ENCODE peak calls at places on chromosomes 12 and 14, in nine cellular contexts. K, H, I, D, V, U, Z, L and O are unnamed samples.

GRCh38 chr14:29175706-29176105 is 409.1 kb downstream of the FOXG1 start:
- DNase-seq in K (no peak), H (no peak), I (no peak), D (no peak), V (no peak), U (no peak), Z (no peak), L (no peak), O (no peak)

GRCh38 chr12:112347521-112347920 is 34.7 kb downstream of the HECTD4 start:
- DNase-seq in K (no peak), H (peak), I (no peak), D (peak), V (no peak), U (no peak), Z (no peak), L (no peak), O (no peak)

GRCh38 chr12:69055706-69056105 is 122.7 kb upstream of the CPM start:
- DNase-seq in K (peak), H (no peak), I (no peak), D (no peak), V (no peak), U (no peak), Z (no peak), L (no peak), O (no peak)

GRCh38 chr12:11862794-11863193 is 207.9 kb upstream of the BCL2L14 start:
- DNase-seq in K (no peak), H (peak), I (no peak), D (peak), V (no peak), U (no peak), Z (no peak), L (no peak), O (no peak)

GRCh38 chr12:29316772-29317171 is 64.2 kb downstream of the ERGIC2 start:
- DNase-seq in K (no peak), H (peak), I (no peak), D (peak), V (no peak), U (peak), Z (no peak), L (no peak), O (no peak)

GRCh38 chr12:128286970-128287369 is 20.0 kb downstream of the TMEM132C start:
- DNase-seq in K (no peak), H (no peak), I (no peak), D (peak), V (no peak), U (no peak), Z (no peak), L (no peak), O (no peak)

GRCh38 chr12:111788178-111788654 is 21.5 kb downstream of the ALDH2 start:
- DNase-seq in K (no peak), H (no peak), I (no peak), D (peak), V (no peak), U (peak), Z (no peak), L (no peak), O (no peak)

GRCh38 chr14:102770147-102770909 is 6.9 kb upstream of the TRAF3 start:
- DNase-seq in K (no peak), H (no peak), I (no peak), D (no peak), V (no peak), U (no peak), Z (no peak), L (no peak), O (no peak)

GRCh38 chr12:48890657-48891418 is 25.2 kb upstream of the RND1 start:
- DNase-seq in K (peak), H (peak), I (no peak), D (peak), V (peak), U (peak), Z (no peak), L (peak), O (peak)

GRCh38 chr12:39618701-39619100 is 902 bp downstream of the ABCD2 start:
- DNase-seq in K (no peak), H (no peak), I (no peak), D (no peak), V (no peak), U (no peak), Z (no peak), L (no peak), O (no peak)

GRCh38 chr14:73935666-73936065 is 14.2 kb downstream of the FAM161B start:
- DNase-seq in K (no peak), H (no peak), I (peak), D (peak), V (no peak), U (no peak), Z (no peak), L (no peak), O (no peak)

GRCh38 chr14:81269100-81269978 is 48.6 kb upstream of the GTF2A1 start:
- DNase-seq in K (peak), H (peak), I (peak), D (peak), V (peak), U (no peak), Z (no peak), L (no peak), O (no peak)

GRCh38 chr12:1840561-1840960 is 20.2 kb downstream of the LRTM2 start:
- DNase-seq in K (no peak), H (no peak), I (no peak), D (no peak), V (no peak), U (no peak), Z (no peak), L (no peak), O (no peak)

GRCh38 chr12:41018010-41018409 is 170.1 kb upstream of the PDZRN4 start:
- DNase-seq in K (no peak), H (no peak), I (no peak), D (no peak), V (no peak), U (no peak), Z (no peak), L (no peak), O (no peak)

GRCh38 chr12:26939192-26939832 is 1.0 kb downstream of the FGFR1OP2 start:
- DNase-seq in K (no peak), H (peak), I (no peak), D (no peak), V (no peak), U (no peak), Z (no peak), L (no peak), O (no peak)

GRCh38 chr12:16588812-16589211 is 17.1 kb downstream of the LMO3 start:
- DNase-seq in K (no peak), H (peak), I (no peak), D (no peak), V (no peak), U (no peak), Z (no peak), L (no peak), O (no peak)

GRCh38 chr12:4164591-4165558 is 108.7 kb upstream of the CCND2 start:
- DNase-seq in K (no peak), H (peak), I (no peak), D (peak), V (no peak), U (peak), Z (no peak), L (no peak), O (no peak)

GRCh38 chr12:83210933-83211332 is 524.2 kb downstream of the TMTC2 start:
- DNase-seq in K (no peak), H (no peak), I (no peak), D (no peak), V (no peak), U (no peak), Z (no peak), L (no peak), O (no peak)

GRCh38 chr12:99670635-99671034 is 23.1 kb downstream of the GARIN6 start:
- DNase-seq in K (no peak), H (peak), I (no peak), D (no peak), V (no peak), U (no peak), Z (no peak), L (no peak), O (no peak)

GRCh38 chr14:106522990-106523389 is 996.6 kb downstream of the TMEM121 start:
- DNase-seq in K (no peak), H (no peak), I (no peak), D (no peak), V (no peak), U (no peak), Z (no peak), L (no peak), O (no peak)

GRCh38 chr14:106513302-106513701 is 986.9 kb downstream of the TMEM121 start:
- DNase-seq in K (no peak), H (no peak), I (no peak), D (no peak), V (no peak), U (no peak), Z (no peak), L (no peak), O (no peak)

DNA sequence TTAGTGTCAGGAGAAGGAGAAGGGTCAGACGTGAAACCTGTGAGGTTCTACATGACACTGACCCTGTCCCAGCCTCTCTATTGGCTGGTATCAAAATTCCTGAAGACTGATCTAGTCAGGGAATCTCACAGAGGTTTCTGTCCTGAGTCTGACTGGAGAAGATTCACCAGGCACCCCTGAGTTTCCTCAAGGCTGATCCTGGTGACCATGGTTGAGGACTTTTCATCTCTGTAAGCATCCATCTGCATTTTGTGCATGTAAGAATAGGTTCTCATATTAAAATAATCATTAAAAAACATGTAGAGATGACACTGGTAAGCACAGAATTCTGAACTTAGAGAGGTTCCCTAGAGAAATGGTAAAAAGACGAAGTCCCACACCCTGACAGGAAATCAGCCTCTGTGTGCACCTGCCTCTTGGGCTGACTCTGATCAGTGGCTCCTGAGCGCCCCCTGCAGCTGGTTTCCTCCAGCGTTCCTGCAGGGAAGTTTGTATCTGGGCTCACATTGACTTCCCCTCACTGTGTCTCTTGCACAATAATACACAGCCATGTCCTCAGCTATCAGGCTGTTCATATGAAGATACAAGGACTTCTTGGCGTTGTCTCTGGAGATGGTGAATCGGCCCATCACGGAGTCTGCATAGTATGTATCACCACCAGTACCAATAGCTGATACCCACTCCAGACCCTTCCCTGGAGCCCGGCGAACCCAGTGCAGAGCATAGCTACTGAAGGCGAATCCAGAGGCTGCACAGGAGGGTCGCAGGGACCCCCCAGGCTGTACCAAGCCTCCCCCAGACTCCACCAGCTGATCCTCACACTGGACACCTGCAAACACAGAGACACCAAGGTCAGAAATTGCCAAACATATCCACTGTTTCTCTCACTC is 991.9 kb downstream of the TMEM121 start:
- DNase-seq in K (peak), H (no peak), I (no peak), D (no peak), V (no peak), U (peak), Z (no peak), L (no peak), O (no peak)
- H3K27ac ChIP-seq in K (no peak), H (no peak), I (no peak), D (no peak), V (no peak), U (no peak), Z (no peak), L (no peak), O (no peak)

GRCh38 chr14:48622980-48623379 is 947.6 kb upstream of the MDGA2 start:
- DNase-seq in K (no peak), H (no peak), I (no peak), D (no peak), V (no peak), U (no peak), Z (no peak), L (no peak), O (no peak)

GRCh38 chr14:48628870-48629269 is 953.5 kb upstream of the MDGA2 start:
- DNase-seq in K (no peak), H (no peak), I (no peak), D (no peak), V (no peak), U (no peak), Z (no peak), L (no peak), O (no peak)
- H3K27ac ChIP-seq in K (no peak), H (no peak), I (no peak), D (no peak), V (no peak), U (no peak), Z (no peak), L (no peak), O (no peak)

GRCh38 chr12:96108321-96108720 is 72.9 kb upstream of the LTA4H start:
- DNase-seq in K (peak), H (peak), I (no peak), D (no peak), V (no peak), U (peak), Z (no peak), L (no peak), O (peak)
- H3K27ac ChIP-seq in K (no peak), H (no peak), I (no peak), D (no peak), V (no peak), U (peak), Z (peak), L (no peak), O (no peak)

GRCh38 chr12:47222592-47222959 is 142.8 kb upstream of the AMIGO2 start:
- DNase-seq in K (no peak), H (no peak), I (no peak), D (no peak), V (no peak), U (no peak), Z (no peak), L (no peak), O (no peak)
- H3K27ac ChIP-seq in K (no peak), H (no peak), I (peak), D (no peak), V (no peak), U (no peak), Z (peak), L (no peak), O (no peak)

GRCh38 chr12:6386522-6386921 is 2.6 kb downstream of the LTBR start:
- DNase-seq in K (no peak), H (no peak), I (no peak), D (no peak), V (no peak), U (no peak), Z (no peak), L (no peak), O (no peak)
- H3K27ac ChIP-seq in K (no peak), H (no peak), I (no peak), D (no peak), V (peak), U (no peak), Z (peak), L (peak), O (no peak)

GRCh38 chr14:69288001-69288771 is 28.2 kb downstream of the GALNT16 start:
- DNase-seq in K (peak), H (peak), I (peak), D (peak), V (no peak), U (peak), Z (no peak), L (peak), O (no peak)

GRCh38 chr14:69291396-69291795 is 31.4 kb downstream of the GALNT16 start:
- DNase-seq in K (no peak), H (no peak), I (no peak), D (no peak), V (no peak), U (no peak), Z (no peak), L (peak), O (no peak)

GRCh38 chr14:69289811-69290520 is 30.0 kb downstream of the GALNT16 start:
- DNase-seq in K (peak), H (no peak), I (no peak), D (no peak), V (no peak), U (no peak), Z (no peak), L (peak), O (no peak)

GRCh38 chr14:69287096-69287991 is 27.4 kb downstream of the GALNT16 start:
- DNase-seq in K (no peak), H (peak), I (no peak), D (peak), V (no peak), U (no peak), Z (no peak), L (peak), O (no peak)

GRCh38 chr14:69288956-69289705 is 29.2 kb downstream of the GALNT16 start:
- DNase-seq in K (no peak), H (peak), I (no peak), D (no peak), V (no peak), U (no peak), Z (no peak), L (peak), O (no peak)
- H3K27ac ChIP-seq in K (no peak), H (no peak), I (no peak), D (no peak), V (no peak), U (peak), Z (peak), L (no peak), O (no peak)

DNA sequence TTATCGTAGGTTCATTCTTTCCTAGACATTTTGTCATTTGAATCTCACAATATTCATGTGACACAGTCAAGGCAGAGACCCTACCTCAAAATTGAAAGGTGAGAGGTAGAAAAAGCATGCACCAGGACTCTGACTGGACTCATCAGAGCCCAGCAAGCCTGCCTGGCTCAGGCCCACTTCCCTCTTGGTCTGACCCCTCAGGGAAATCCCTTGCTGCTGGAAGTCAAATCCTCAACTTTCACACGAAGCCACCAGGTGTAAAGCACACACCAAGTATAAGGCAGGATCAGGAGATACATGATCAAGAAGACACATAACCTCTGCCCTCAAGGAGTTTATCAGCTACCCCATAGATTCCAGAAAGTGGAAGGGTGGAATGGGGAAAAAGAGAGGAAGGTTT is 18.8 kb downstream of the NIN start:
- DNase-seq in K (no peak), H (no peak), I (no peak), D (no peak), V (no peak), U (no peak), Z (no peak), L (no peak), O (no peak)
- H3K27ac ChIP-seq in K (no peak), H (no peak), I (no peak), D (no peak), V (no peak), U (no peak), Z (no peak), L (no peak), O (no peak)

GRCh38 chr14:55386037-55386798 is 25.4 kb downstream of the ATG14 start:
- DNase-seq in K (no peak), H (no peak), I (no peak), D (no peak), V (no peak), U (no peak), Z (no peak), L (no peak), O (no peak)
- H3K27ac ChIP-seq in K (no peak), H (no peak), I (no peak), D (no peak), V (no peak), U (peak), Z (no peak), L (no peak), O (no peak)